ENCODE peak calls at places on chromosomes 4 and X, in eight cellular contexts. C is MM.1S, W is GM23338, R is SK-N-SH, F is neural progenitor cell, B is PC-3, Q is hepatocyte, A is HCT116. V is an unnamed sample.

GRCh38 chr4:6403400-6403685 is 69.1 kb downstream of the PPP2R2C start:
- DNase-seq in F (no peak), B (no peak), A (no peak), W (no peak), R (no peak), Q (no peak), C (no peak), V (no peak)

GRCh38 chr4:12949719-12950118 is 534.4 kb downstream of the RAB28 start:
- DNase-seq in W (no peak), B (peak), R (no peak), C (no peak), Q (no peak), F (no peak), A (no peak), V (no peak)

GRCh38 chr4:109406337-109406931 is 27.2 kb upstream of the SEC24B start:
- DNase-seq in A (peak), W (peak), Q (peak), C (peak), B (peak), F (peak), R (peak), V (peak)

GRCh38 chr4:13548059-13548983 is 4.0 kb upstream of the NKX3-2 start:
- DNase-seq in A (no peak), C (peak), Q (no peak), F (peak), R (peak), W (peak), B (peak), V (no peak)

GRCh38 chrX:48897157-48897620 is 379 bp downstream of the TIMM17B start:
- DNase-seq in W (peak), R (peak), F (peak), A (peak), B (peak), C (peak), Q (peak), V (peak)

GRCh38 chr4:102791318-102791835 is 30.6 kb upstream of the MANBA start:
- DNase-seq in Q (no peak), F (no peak), A (no peak), C (no peak), B (no peak), W (no peak), R (no peak), V (no peak)

GRCh38 chrX:75603833-75604232 is 81.0 kb upstream of the ZDHHC15 start:
- DNase-seq in C (peak), W (peak), F (peak), A (no peak), R (peak), B (peak), Q (peak), V (peak)

GRCh38 chrX:120749141-120749846 is 119.4 kb upstream of the C1GALT1C1 start:
- DNase-seq in W (no peak), C (peak), A (no peak), F (no peak), Q (no peak), R (no peak), B (no peak), V (peak)

GRCh38 chr4:41600243-41600642 is 62.3 kb downstream of the LIMCH1 start:
- DNase-seq in A (peak), Q (no peak), C (no peak), W (no peak), F (no peak), R (no peak), B (peak), V (no peak)

GRCh38 chrX:39855748-39856129 is 242.0 kb downstream of the BCOR start:
- DNase-seq in W (peak), Q (peak), F (no peak), A (peak), R (no peak), B (peak), C (peak), V (peak)

GRCh38 chr4:2842667-2843022 is 999 bp upstream of the ADD1 start:
- DNase-seq in F (peak), C (no peak), A (no peak), B (no peak), W (no peak), Q (no peak), R (peak), V (no peak)

GRCh38 chr4:119016636-119017035 is 119.0 kb upstream of the MYOZ2 start:
- DNase-seq in W (no peak), R (no peak), B (no peak), F (no peak), C (no peak), A (no peak), Q (peak), V (no peak)

GRCh38 chrX:1138476-1138875 is 74.0 kb downstream of the CRLF2 start:
- DNase-seq in A (no peak), B (no peak), Q (no peak), R (no peak), F (no peak), W (no peak), C (no peak), V (no peak)

GRCh38 chrX:125205084-125205917 is 114.4 kb upstream of the TEX13C start:
- DNase-seq in A (no peak), B (peak), R (peak), Q (peak), C (no peak), W (peak), F (peak), V (no peak)

GRCh38 chrX:120269379-120270035 is 18.9 kb downstream of the ZBTB33 start:
- DNase-seq in B (no peak), R (no peak), A (no peak), Q (no peak), W (no peak), F (no peak), C (no peak), V (no peak)

GRCh38 chr4:87819281-87819919 is 13.4 kb upstream of the MEPE start:
- DNase-seq in W (peak), Q (peak), F (peak), R (no peak), B (peak), A (no peak), C (no peak), V (no peak)

GRCh38 chr4:153486281-153487151 is 20.4 kb downstream of the TMEM131L start:
- DNase-seq in W (peak), B (peak), A (peak), Q (peak), F (peak), R (no peak), C (no peak), V (no peak)

GRCh38 chr4:3384771-3385701 is 56.7 kb upstream of the HGFAC start:
- DNase-seq in R (no peak), W (no peak), Q (no peak), F (no peak), B (no peak), A (no peak), C (no peak), V (no peak)

GRCh38 chrX:153600032-153600373 is 1.1 kb upstream of the CCNQ start:
- DNase-seq in A (no peak), F (no peak), Q (no peak), B (no peak), W (peak), C (no peak), R (no peak), V (peak)
- TF ChIP-seq CTCF in A (no peak), F (no peak), Q (no peak), B (no peak), W (no peak), C (no peak), R (no peak), V (no peak)

DNA sequence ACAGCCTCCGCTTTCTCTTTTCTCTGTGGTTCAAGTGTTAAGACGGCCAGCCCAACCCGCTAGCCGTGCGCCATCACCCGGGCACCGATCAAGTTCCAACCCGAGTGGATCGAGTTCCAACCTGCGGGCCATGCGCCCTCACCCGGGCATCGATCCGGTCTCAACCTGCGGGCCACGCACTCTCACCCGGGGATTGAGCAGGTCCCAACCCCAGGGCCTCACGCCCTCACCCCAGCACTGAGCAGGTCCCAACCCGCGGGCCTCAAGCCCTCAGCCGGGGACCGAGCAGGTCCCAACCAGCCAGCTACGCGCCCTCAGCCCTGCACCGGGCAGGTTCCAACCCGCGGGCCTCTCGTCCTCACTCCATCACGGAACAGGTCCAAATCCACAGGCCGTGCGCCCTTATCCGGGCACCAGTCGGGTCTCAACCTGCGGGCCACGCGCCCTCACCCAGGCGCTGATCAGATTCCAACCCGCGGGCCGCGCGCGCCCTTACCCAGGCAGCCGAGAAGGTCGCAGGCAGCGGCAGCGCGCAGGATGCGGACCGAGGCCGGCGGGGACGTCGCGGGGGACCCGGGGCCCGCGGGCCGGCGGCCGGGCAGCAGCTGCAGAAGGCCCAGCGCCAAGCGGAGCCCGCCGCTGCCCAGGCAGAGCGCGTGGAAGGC is 443 bp downstream of the GPR143 start:
- DNase-seq in B (no peak), Q (no peak), C (no peak), R (no peak), W (peak), A (no peak), F (peak), V (no peak)
- TF ChIP-seq EZH2phosphoT487 in B (no peak), Q (no peak), C (no peak), R (no peak), W (no peak), A (no peak), F (no peak), V (no peak)

DNA sequence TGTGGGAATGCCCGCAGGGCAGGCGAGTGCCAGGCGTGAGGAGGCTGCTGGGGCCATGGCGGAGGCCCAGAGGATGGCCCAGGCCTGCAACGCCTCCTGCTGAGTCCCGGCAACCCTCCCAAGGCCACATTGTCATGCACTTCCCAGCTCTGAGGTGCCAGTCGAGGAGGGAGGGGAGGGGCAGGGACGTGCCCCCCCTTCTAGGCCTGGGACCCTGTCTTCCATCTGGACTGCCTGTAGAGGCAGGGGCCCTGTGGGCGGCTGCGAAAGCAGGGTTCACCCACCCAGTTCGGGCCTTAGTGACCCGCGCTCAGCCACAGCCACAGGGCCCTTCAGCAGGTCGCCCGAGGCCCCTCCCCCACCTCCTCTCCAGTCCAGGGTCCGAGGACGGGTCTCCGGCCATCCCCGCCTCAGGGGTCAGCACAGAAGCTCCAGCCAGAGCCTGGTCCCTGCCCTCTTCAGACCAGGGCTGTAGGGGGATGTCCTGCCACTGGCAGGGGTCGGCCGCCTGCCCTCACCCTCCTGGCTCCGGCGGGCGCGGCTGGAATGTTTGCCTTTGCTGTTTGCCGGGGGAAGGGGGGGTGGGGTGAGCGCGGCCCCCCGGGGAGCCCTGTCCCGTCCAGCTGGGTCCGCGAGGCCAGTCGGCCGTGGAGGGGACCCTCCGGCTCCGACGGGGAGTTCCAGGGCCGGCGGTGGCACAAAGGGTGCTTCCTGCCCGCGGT is 26.6 kb upstream of the FGFR3 start:
- DNase-seq in C (no peak), B (no peak), Q (peak), W (peak), A (no peak), F (peak), R (peak), V (no peak)
- H3K27ac ChIP-seq in C (no peak), B (no peak), Q (peak), W (no peak), A (peak), F (no peak), R (no peak), V (no peak)

DNA sequence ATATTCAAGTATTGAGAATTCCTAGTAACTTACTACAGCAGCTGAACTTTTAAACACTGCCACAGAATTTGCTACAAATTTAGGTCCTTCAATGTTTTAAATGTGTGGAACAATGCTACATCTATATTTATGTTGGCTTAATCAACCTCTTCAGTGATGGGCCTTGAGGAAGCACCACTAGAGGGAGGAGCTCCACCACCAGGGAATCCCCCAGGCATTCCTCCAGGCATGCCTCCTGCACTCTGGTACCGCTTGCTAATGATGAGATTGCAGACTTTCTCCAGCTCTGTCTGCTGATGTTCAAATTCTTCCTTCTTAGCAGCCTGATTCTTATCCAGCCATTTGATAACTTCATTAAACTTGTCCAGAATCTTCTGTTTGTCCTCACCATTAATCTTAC is 190.8 kb downstream of the HTR2C start:
- DNase-seq in W (peak), C (no peak), F (peak), B (peak), A (no peak), Q (peak), R (no peak), V (no peak)
- TF ChIP-seq CTCF in W (peak), C (no peak), F (peak), B (no peak), A (no peak), Q (no peak), R (peak), V (no peak)

GRCh38 chrX:109732319-109732779 is 708 bp downstream of the ACSL4 start:
- DNase-seq in A (no peak), B (peak), C (peak), R (peak), F (peak), Q (peak), W (peak), V (peak)
- TF ChIP-seq EZH2phosphoT487 in A (no peak), B (no peak), C (no peak), R (no peak), F (no peak), Q (no peak), W (no peak), V (no peak)